ENCODE peak calls at places on chromosomes 12 and 14, in ten cellular contexts. B is epithelial cell of proximal tubule, P is A673, J is Peyer's patch, C is dorsolateral prefrontal cortex, L is fibroblast of mammary gland, H is progenitor cell of endocrine pancreas, Z is mucosa of descending colon, V is left ventricle myocardium inferior, W is GM23338. I is an unnamed sample.

GRCh38 chr14:105385322-105385637 is 13.1 kb upstream of the TEX22 start:
- DNase-seq in B (no peak), P (no peak), J (no peak), C (no peak), L (no peak), H (no peak), Z (no peak), V (peak), W (no peak), I (no peak)

GRCh38 chr14:77458249-77458950 is 507 bp downstream of the AHSA1 start:
- DNase-seq in B (no peak), P (peak), J (peak), C (no peak), L (peak), H (no peak), Z (peak), V (no peak), W (peak), I (peak)

GRCh38 chr12:47896633-47897032 is 8.2 kb downstream of the VDR start:
- DNase-seq in B (no peak), P (no peak), J (peak), C (no peak), L (no peak), H (no peak), Z (peak), V (no peak), W (peak), I (peak)

GRCh38 chr12:91565246-91565645 is 382.6 kb upstream of the DCN start:
- DNase-seq in B (no peak), P (no peak), J (no peak), C (peak), L (peak), H (no peak), Z (no peak), V (no peak), W (no peak), I (peak)

GRCh38 chr12:64701283-64701682 is 57.9 kb downstream of the GNS start:
- DNase-seq in B (no peak), P (no peak), J (no peak), C (no peak), L (no peak), H (no peak), Z (no peak), V (no peak), W (no peak), I (no peak)

GRCh38 chr12:25811656-25812126 is 146.8 kb upstream of the RASSF8 start:
- DNase-seq in B (no peak), P (peak), J (no peak), C (no peak), L (peak), H (no peak), Z (no peak), V (no peak), W (no peak), I (peak)

GRCh38 chr14:72463291-72463866 is 430.5 kb downstream of the DPF3 start:
- DNase-seq in B (no peak), P (no peak), J (no peak), C (no peak), L (no peak), H (no peak), Z (no peak), V (no peak), W (no peak), I (no peak)

GRCh38 chr14:67517083-67517482 is 16.0 kb upstream of the PLEKHH1 start:
- DNase-seq in B (no peak), P (no peak), J (no peak), C (peak), L (no peak), H (no peak), Z (no peak), V (peak), W (peak), I (peak)

GRCh38 chr12:88052686-88053085 is 23.5 kb upstream of the C12orf50 start:
- DNase-seq in B (no peak), P (peak), J (no peak), C (peak), L (peak), H (no peak), Z (no peak), V (no peak), W (peak), I (peak)
- TF ChIP-seq CTCF in B (peak), P (peak), J (no peak), C (peak), L (peak), H (peak), Z (no peak), V (peak), W (peak), I (peak)

GRCh38 chr12:3333583-3333982 is 157.4 kb upstream of the PRMT8 start:
- DNase-seq in B (no peak), P (peak), J (no peak), C (peak), L (no peak), H (no peak), Z (no peak), V (no peak), W (peak), I (no peak)
- TF ChIP-seq CTCF in B (no peak), P (no peak), J (no peak), C (no peak), L (no peak), H (peak), Z (no peak), V (no peak), W (peak), I (no peak)

GRCh38 chr14:32230181-32230580 is 27.1 kb upstream of the RNU6-8 start:
- DNase-seq in B (no peak), P (no peak), J (no peak), C (no peak), L (peak), H (no peak), Z (no peak), V (no peak), W (no peak), I (peak)
- TF ChIP-seq CTCF in B (peak), P (no peak), J (no peak), C (no peak), L (no peak), H (no peak), Z (no peak), V (no peak), W (no peak), I (no peak)

GRCh38 chr14:22559041-22559440 is 30.0 kb downstream of the DAD1 start:
- DNase-seq in B (no peak), P (no peak), J (no peak), C (no peak), L (no peak), H (no peak), Z (no peak), V (no peak), W (no peak), I (no peak)

GRCh38 chr14:22556021-22556989 is 32.7 kb downstream of the DAD1 start:
- DNase-seq in B (no peak), P (no peak), J (peak), C (peak), L (peak), H (no peak), Z (peak), V (no peak), W (peak), I (peak)

GRCh38 chr14:22557846-22558220 is 31.2 kb downstream of the DAD1 start:
- DNase-seq in B (no peak), P (no peak), J (no peak), C (no peak), L (no peak), H (no peak), Z (no peak), V (no peak), W (no peak), I (no peak)

GRCh38 chr14:22556990-22557623 is 31.9 kb downstream of the DAD1 start:
- DNase-seq in B (no peak), P (peak), J (peak), C (peak), L (peak), H (peak), Z (peak), V (peak), W (peak), I (peak)

DNA sequence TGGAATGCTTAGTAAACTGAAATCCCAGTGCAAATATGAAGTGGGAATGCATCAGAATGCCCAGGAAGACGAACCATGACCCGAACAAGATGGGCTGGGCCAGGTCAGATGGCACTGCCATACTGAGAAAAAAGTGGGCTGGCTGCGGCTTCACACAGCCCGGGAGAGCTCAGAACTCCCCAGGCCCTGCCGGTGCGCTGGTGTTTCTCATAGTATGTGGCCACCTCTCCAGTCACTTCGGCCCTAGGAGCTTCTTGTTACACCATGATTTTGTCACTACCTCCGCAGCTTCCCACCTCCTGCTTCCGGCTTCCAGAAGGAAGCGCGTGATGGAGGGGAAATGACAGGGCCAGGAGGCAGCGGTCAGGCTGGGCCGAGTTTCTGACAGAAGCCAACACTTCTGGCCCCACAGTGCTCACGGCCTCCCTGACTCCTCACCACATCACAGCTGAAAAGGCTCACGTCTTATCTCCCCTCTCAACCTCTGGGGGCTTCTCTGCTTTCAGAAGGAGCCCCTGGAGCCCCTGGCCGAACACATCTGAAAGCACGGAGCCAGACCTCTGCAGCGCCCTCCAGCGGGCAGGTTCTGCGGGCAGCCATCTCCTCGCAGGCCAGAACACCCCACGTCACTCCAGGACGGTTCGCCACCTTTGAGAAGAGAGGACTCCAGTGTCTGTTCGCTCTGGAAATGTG is 30.7 kb downstream of the DAD1 start:
- DNase-seq in B (no peak), P (no peak), J (peak), C (no peak), L (no peak), H (no peak), Z (peak), V (no peak), W (peak), I (no peak)
- TF ChIP-seq CTCF in B (peak), P (peak), J (no peak), C (no peak), L (no peak), H (peak), Z (no peak), V (no peak), W (peak), I (peak)

DNA sequence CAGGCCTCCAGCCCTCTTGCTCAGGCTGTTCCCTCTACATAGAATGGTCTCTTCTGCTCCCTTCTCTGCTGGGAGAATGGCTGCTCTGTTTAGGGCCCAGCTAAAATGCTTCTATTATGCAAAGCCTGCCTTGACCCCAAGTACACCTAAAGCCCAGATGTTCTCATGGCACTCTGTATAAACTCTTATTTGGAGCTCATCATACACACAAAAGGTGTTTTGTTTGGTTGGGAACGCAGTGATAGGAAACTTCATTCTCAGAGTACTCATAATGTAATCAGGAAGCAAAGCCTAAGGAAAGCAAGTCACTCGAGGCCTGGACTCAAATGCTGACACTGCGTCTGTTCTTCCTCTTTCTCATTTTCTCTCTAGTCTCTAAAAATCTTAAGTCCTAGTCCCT is 38.2 kb upstream of the SYCP3 start:
- DNase-seq in B (no peak), P (no peak), J (no peak), C (no peak), L (no peak), H (no peak), Z (no peak), V (no peak), W (no peak), I (no peak)
- TF ChIP-seq CTCF in B (no peak), P (no peak), J (no peak), C (no peak), L (no peak), H (no peak), Z (no peak), V (no peak), W (no peak), I (no peak)

GRCh38 chr12:43723134-43723533 is 35.5 kb downstream of the PUS7L start:
- DNase-seq in B (no peak), P (peak), J (no peak), C (no peak), L (no peak), H (no peak), Z (no peak), V (no peak), W (no peak), I (no peak)

GRCh38 chr12:43722621-43723020 is 36.0 kb downstream of the PUS7L start:
- DNase-seq in B (no peak), P (no peak), J (no peak), C (no peak), L (no peak), H (no peak), Z (no peak), V (no peak), W (no peak), I (no peak)

GRCh38 chr12:43730283-43730682 is 28.3 kb downstream of the PUS7L start:
- DNase-seq in B (no peak), P (no peak), J (no peak), C (no peak), L (no peak), H (no peak), Z (no peak), V (no peak), W (no peak), I (no peak)

GRCh38 chr12:43728698-43729097 is 29.9 kb downstream of the PUS7L start:
- DNase-seq in B (no peak), P (no peak), J (no peak), C (no peak), L (no peak), H (no peak), Z (no peak), V (no peak), W (no peak), I (no peak)

DNA sequence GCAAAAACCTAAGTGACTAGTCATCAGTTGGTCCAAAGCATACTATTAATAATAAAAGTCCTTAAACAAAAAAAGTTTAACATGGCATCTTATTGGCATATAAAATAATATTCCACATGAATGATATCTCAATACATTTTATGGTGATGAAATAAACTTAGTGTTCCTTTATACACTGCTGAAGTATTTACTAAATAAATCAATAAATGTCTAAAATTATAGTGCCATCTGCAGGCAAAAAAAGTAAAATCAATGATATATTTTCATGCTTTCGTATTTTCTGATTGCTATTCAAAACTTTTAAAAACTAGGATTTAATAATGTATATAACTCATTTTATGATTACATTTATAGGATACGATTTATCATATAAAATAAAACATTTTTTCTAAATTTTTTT is 30.5 kb downstream of the PUS7L start:
- DNase-seq in B (no peak), P (peak), J (no peak), C (no peak), L (peak), H (no peak), Z (no peak), V (no peak), W (no peak), I (peak)
- TF ChIP-seq CTCF in B (no peak), P (peak), J (no peak), C (peak), L (no peak), H (peak), Z (no peak), V (peak), W (no peak), I (no peak)